ENCODE peak calls at places on chromosome 14, in six cellular contexts. T, P, R, C, U and B are unnamed samples.

GRCh38 chr14:72555609-72556000 is 338.3 kb downstream of the DPF3 start:
- DNase-seq in R (no peak), T (no peak), U (no peak), P (no peak), C (no peak), B (no peak)

GRCh38 chr14:38111046-38111445 is 96.7 kb upstream of the SSTR1 start:
- DNase-seq in T (no peak), U (no peak), P (no peak), R (no peak), C (no peak), B (no peak)

GRCh38 chr14:62914025-62914424 is 131.2 kb downstream of the KCNH5 start:
- DNase-seq in T (no peak), P (no peak), C (no peak), R (no peak), U (no peak), B (no peak)

GRCh38 chr14:106276326-106277267 is 750.2 kb downstream of the TMEM121 start:
- DNase-seq in T (no peak), R (no peak), U (no peak), P (no peak), C (no peak), B (no peak)

GRCh38 chr14:105899657-105900397 is 373.4 kb downstream of the TMEM121 start:
- DNase-seq in T (no peak), R (no peak), C (no peak), U (no peak), P (peak), B (no peak)

GRCh38 chr14:53378142-53378541 is 225.0 kb upstream of the DDHD1 start:
- DNase-seq in T (no peak), R (no peak), P (no peak), C (no peak), U (no peak), B (no peak)

GRCh38 chr14:77457115-77457521 is 283 bp downstream of the VIPAS39 start:
- DNase-seq in P (no peak), R (no peak), T (no peak), C (no peak), U (no peak), B (no peak)

GRCh38 chr14:89563503-89563902 is 146.5 kb upstream of the FOXN3 start:
- DNase-seq in C (no peak), U (no peak), P (no peak), T (no peak), R (no peak), B (no peak)

GRCh38 chr14:103561381-103562134 is 899 bp downstream of the BAG5 start:
- DNase-seq in R (peak), P (no peak), C (no peak), T (peak), U (no peak), B (peak)

GRCh38 chr14:105537580-105538474 is 11.4 kb downstream of the TMEM121 start:
- DNase-seq in U (no peak), C (no peak), P (peak), T (peak), R (no peak), B (peak)

GRCh38 chr14:69611264-69612013 is at the start of gene SUSD6:
- DNase-seq in C (no peak), T (peak), U (peak), P (peak), R (peak), B (peak)

GRCh38 chr14:104048758-104049496 is 36.6 kb upstream of the ASPG start:
- DNase-seq in T (no peak), C (no peak), P (no peak), U (no peak), R (no peak), B (no peak)

GRCh38 chr14:21525571-21525970 is 575 bp downstream of the SALL2 start:
- DNase-seq in R (no peak), C (no peak), U (no peak), P (peak), T (no peak), B (no peak)

GRCh38 chr14:68937790-68938514 is 41.1 kb downstream of the ACTN1 start:
- DNase-seq in C (no peak), P (no peak), U (no peak), T (no peak), R (no peak), B (no peak)

GRCh38 chr14:22555573-22556011 is 33.4 kb downstream of the DAD1 start:
- DNase-seq in T (no peak), U (no peak), C (peak), R (no peak), P (no peak), B (no peak)

GRCh38 chr14:92690171-92691011 is 58.0 kb downstream of the LGMN start:
- DNase-seq in P (peak), C (no peak), T (no peak), R (peak), U (no peak), B (no peak)

GRCh38 chr14:30656190-30656632 is 34.1 kb downstream of the SCFD1 start:
- DNase-seq in R (peak), C (peak), U (no peak), P (peak), T (no peak), B (no peak)

GRCh38 chr14:95490727-95491451 is 25.6 kb downstream of the SYNE3 start:
- DNase-seq in C (no peak), P (no peak), T (no peak), R (no peak), U (no peak), B (no peak)

GRCh38 chr14:96824283-96824682 is 27.1 kb downstream of the VRK1 start:
- DNase-seq in T (no peak), U (no peak), R (no peak), C (no peak), P (no peak), B (no peak)

GRCh38 chr14:93150227-93151206 is 34.2 kb downstream of the MOAP1 start:
- DNase-seq in R (peak), C (no peak), T (no peak), U (no peak), P (no peak), B (no peak)

GRCh38 chr14:36584167-36584811 is 1.9 kb upstream of the NKX2-8 start:
- DNase-seq in R (no peak), U (no peak), T (no peak), C (no peak), P (no peak), B (no peak)

GRCh38 chr14:105464501-105464900 is 10.1 kb upstream of the CRIP2 start:
- DNase-seq in P (no peak), T (no peak), C (no peak), U (no peak), R (no peak), B (no peak)

GRCh38 chr14:45251912-45252311 is 1.1 kb downstream of the MIS18BP1 start:
- DNase-seq in P (no peak), R (peak), C (peak), T (peak), U (no peak), B (peak)

GRCh38 chr14:64960762-64961276 is 11.3 kb downstream of the RAB15 start:
- DNase-seq in R (no peak), U (no peak), C (no peak), P (peak), T (no peak), B (no peak)

GRCh38 chr14:39264558-39264957 is 30.8 kb downstream of the MIA2 start:
- DNase-seq in P (no peak), T (no peak), R (no peak), U (no peak), C (no peak), B (no peak)

GRCh38 chr14:102891556-102891955 is 30.9 kb upstream of the AMN start:
- DNase-seq in P (no peak), C (no peak), R (no peak), T (no peak), U (no peak), B (no peak)

GRCh38 chr14:53956427-53957201 is at the start of gene BMP4:
- DNase-seq in P (peak), U (peak), C (no peak), T (no peak), R (peak), B (no peak)

DNA sequence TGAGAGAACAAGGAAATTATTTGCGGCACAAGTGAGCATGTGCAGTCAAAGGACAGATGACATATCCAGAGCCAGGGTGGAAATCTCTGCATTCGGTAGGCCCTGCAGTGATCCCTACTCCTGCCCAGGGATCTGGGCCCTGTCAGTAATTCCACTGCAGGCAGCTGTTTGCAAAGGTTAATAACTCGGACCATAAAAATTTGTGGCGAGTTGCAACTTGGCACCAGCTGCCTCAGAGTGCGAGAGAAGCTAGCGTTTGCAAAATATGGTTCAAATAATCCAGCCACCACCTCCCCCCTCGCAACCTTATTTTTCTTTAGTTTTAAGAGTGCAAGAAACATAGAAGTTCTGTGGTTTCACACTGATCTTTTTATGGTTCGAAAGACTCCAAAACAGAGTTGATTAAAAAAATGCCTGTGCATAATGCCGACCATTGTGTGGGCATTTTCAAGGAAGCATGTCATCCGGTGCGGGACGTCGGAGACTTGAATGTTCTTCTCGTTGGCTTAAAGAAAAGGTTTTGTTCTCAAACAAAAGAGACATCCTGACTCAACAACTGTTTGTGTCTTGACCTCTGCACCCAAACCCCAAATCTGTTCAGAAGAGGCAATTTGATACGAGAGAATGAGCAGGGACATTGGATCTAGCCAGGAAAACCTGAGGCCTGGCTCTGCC is 224.4 kb downstream of the BCL11B start:
- DNase-seq in U (no peak), C (no peak), R (no peak), P (no peak), T (no peak), B (no peak)
- TF ChIP-seq TAF1 in U (no peak), C (no peak), R (no peak), P (no peak), T (no peak), B (no peak)

GRCh38 chr14:51650721-51651387 is 856 bp upstream of the FRMD6 start:
- DNase-seq in C (no peak), T (no peak), U (no peak), R (no peak), P (peak), B (no peak)
- TF ChIP-seq POLR2A in C (no peak), T (no peak), U (no peak), R (no peak), P (no peak), B (no peak)

GRCh38 chr14:32639208-32639607 is 299.5 kb upstream of the NPAS3 start:
- DNase-seq in C (no peak), U (no peak), T (no peak), P (no peak), R (no peak), B (no peak)

GRCh38 chr14:32635103-32635719 is 303.5 kb upstream of the NPAS3 start:
- DNase-seq in R (no peak), U (no peak), T (no peak), P (no peak), C (no peak), B (no peak)

GRCh38 chr14:32633214-32633864 is 304.2 kb downstream of the AKAP6 start:
- DNase-seq in P (no peak), C (no peak), U (no peak), T (no peak), R (no peak), B (no peak)

GRCh38 chr14:32633930-32634329 is 304.7 kb upstream of the NPAS3 start:
- DNase-seq in R (no peak), P (no peak), U (no peak), T (no peak), C (no peak), B (no peak)

GRCh38 chr14:32637582-32637981 is 301.1 kb upstream of the NPAS3 start:
- DNase-seq in C (no peak), T (no peak), R (no peak), P (no peak), U (no peak), B (no peak)
- TF ChIP-seq POLR2AphosphoS5 in C (no peak), T (no peak), R (no peak), P (no peak), U (no peak), B (no peak)

DNA sequence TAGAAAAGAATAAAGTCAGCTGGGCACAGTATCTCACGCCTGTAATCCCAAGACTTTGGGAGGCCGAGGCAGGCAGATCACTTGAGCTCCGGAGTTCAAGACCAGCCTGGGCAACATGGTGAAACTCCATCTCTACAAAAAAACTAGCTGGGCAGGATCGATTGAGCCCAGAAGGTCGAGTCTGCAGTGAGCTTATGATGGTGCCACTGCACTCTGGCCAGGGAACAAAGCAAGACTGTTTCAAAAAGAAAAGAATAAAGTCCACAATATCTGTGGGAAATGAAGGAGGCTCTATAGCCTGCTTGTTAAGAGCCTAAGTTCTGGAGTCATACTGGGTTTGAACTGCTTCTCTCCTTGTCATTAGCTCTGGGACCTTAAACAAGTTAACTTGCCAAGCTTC is 7.9 kb downstream of the MAPK1IP1L start:
- DNase-seq in C (no peak), P (no peak), R (peak), U (no peak), T (no peak), B (no peak)
- TF ChIP-seq TAF1 in C (no peak), P (no peak), R (no peak), U (no peak), T (no peak), B (no peak)

GRCh38 chr14:67630938-67631337 is 11.2 kb downstream of the ARG2 start:
- DNase-seq in C (no peak), P (no peak), U (no peak), T (no peak), R (no peak), B (no peak)

GRCh38 chr14:67641902-67642749 is 22.4 kb downstream of the ARG2 start:
- DNase-seq in T (no peak), C (no peak), U (no peak), R (no peak), P (no peak), B (no peak)

GRCh38 chr14:67633451-67634154 is 13.9 kb downstream of the ARG2 start:
- DNase-seq in P (no peak), U (no peak), T (no peak), C (no peak), R (no peak), B (no peak)

GRCh38 chr14:67641480-67641879 is 21.8 kb downstream of the ARG2 start:
- DNase-seq in T (no peak), C (no peak), U (no peak), R (no peak), P (no peak), B (no peak)

DNA sequence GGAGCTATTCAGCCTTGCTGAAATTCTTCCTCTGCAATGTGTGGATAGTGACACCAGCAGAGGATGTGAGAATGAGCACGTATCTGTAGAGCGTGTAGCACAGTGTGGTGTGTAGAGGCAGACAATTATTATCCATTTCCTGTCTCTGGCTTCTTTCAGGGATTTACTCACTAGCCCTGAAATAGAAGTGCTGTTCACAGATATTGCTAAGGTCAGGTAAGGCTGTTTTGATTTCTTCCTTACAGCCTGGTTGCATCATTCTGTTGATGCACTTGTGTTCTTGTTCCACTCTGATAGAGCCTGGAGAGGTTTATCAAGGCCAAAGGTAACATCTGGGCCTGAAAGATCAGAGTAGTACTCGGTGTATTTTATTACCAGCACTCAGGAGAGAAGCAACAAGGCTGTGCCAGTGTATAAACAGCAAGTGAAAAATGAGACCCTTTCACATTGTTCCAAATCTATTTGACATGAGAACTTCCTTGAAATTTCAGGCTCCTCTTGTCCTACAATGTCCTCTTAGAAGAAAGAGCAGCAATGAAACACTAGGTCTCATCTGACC is 16.7 kb downstream of the ARG2 start:
- DNase-seq in T (no peak), C (peak), P (peak), U (no peak), R (no peak), B (no peak)
- TF ChIP-seq POLR2A in T (no peak), C (no peak), P (no peak), U (no peak), R (no peak), B (no peak)

DNA sequence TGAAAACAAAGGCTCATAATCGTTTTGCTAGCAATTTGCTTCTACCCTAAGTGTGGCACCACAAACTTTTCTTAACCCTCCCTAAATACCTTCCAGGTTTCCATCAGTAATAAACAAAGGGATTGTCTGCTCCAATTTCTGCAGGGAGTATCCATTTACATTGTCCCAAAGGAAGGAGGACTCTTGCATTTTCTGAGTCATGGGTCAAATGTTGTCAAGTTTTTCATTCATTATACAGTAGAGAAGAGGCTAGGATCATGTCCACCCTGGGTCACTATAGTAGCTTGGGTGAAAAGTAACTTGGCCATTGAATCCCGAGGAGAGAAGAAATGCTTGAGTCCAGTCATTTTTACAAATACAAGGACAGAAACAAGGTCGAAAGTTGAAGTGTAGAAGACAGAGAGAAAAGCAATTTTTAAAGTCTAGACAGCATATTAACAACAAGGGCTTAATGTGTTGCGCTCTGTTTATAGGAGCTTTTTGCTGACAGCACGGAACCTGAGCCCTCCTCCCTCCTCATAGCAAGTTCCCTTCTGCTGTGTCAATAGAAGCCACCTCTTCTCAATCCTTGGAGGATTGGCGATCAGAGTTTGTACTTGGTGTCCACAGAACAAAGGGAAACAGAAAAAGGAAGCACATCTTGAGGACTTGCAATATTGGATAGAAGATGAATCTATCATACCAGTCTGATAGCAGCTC is 53.1 kb downstream of the TMEM30B start:
- DNase-seq in C (no peak), U (no peak), R (no peak), P (no peak), T (no peak), B (no peak)
- TF ChIP-seq POLR2AphosphoS5 in C (no peak), U (no peak), R (no peak), P (no peak), T (no peak), B (no peak)